ENCODE peak calls at places on chromosomes 5 and 9, in eight cellular contexts. One of them, this sample, is unnamed.

GRCh38 chr9:125982798-125983406 is 235.7 kb downstream of the PBX3 start:
- DNase-seq in colonic mucosa: no peak
- DNase-seq in upper lobe of right lung: no peak
- DNase-seq in sigmoid colon: peak; percentile 53
- DNase-seq in CD8-positive, alpha-beta memory T cell: no peak
- DNase-seq in WERI-Rb-1: no peak
- DNase-seq in AG04450: no peak
- DNase-seq in left ventricle myocardium inferior: no peak
- DNase-seq in this sample: no peak

GRCh38 chr9:10268500-10269485 is 344.0 kb downstream of the PTPRD start:
- DNase-seq in colonic mucosa: no peak
- DNase-seq in upper lobe of right lung: no peak
- DNase-seq in sigmoid colon: no peak
- DNase-seq in CD8-positive, alpha-beta memory T cell: no peak
- DNase-seq in WERI-Rb-1: peak; percentile 59
- DNase-seq in AG04450: no peak
- DNase-seq in left ventricle myocardium inferior: no peak
- DNase-seq in this sample: no peak

GRCh38 chr5:66987126-66987525 is 209.5 kb downstream of the CD180 start:
- DNase-seq in colonic mucosa: no peak
- DNase-seq in upper lobe of right lung: no peak
- DNase-seq in sigmoid colon: no peak
- DNase-seq in CD8-positive, alpha-beta memory T cell: no peak
- DNase-seq in WERI-Rb-1: no peak
- DNase-seq in AG04450: no peak
- DNase-seq in left ventricle myocardium inferior: no peak
- DNase-seq in this sample: no peak

GRCh38 chr9:119009253-119009652 is 360.0 kb downstream of the BRINP1 start:
- DNase-seq in colonic mucosa: no peak
- DNase-seq in upper lobe of right lung: no peak
- DNase-seq in sigmoid colon: no peak
- DNase-seq in CD8-positive, alpha-beta memory T cell: no peak
- DNase-seq in WERI-Rb-1: no peak
- DNase-seq in AG04450: no peak
- DNase-seq in left ventricle myocardium inferior: no peak
- DNase-seq in this sample: no peak

GRCh38 chr9:134491856-134492255 is 149.7 kb upstream of the COL5A1 start:
- DNase-seq in colonic mucosa: no peak
- DNase-seq in upper lobe of right lung: peak; percentile 49
- DNase-seq in sigmoid colon: peak; percentile 56
- DNase-seq in CD8-positive, alpha-beta memory T cell: no peak
- DNase-seq in WERI-Rb-1: no peak
- DNase-seq in AG04450: no peak
- DNase-seq in left ventricle myocardium inferior: no peak
- DNase-seq in this sample: no peak

GRCh38 chr5:135246923-135247795 is 151.9 kb downstream of the MACROH2A1 start:
- DNase-seq in colonic mucosa: peak; percentile 17
- DNase-seq in upper lobe of right lung: peak; percentile 63
- DNase-seq in sigmoid colon: peak; percentile 64
- DNase-seq in CD8-positive, alpha-beta memory T cell: no peak
- DNase-seq in WERI-Rb-1: peak; percentile 50
- DNase-seq in AG04450: peak; percentile 76
- DNase-seq in left ventricle myocardium inferior: no peak
- DNase-seq in this sample: no peak

GRCh38 chr9:84710701-84711397 is 41.3 kb downstream of the NTRK2 start:
- DNase-seq in colonic mucosa: no peak
- DNase-seq in upper lobe of right lung: no peak
- DNase-seq in sigmoid colon: no peak
- DNase-seq in CD8-positive, alpha-beta memory T cell: no peak
- DNase-seq in WERI-Rb-1: no peak
- DNase-seq in AG04450: no peak
- DNase-seq in left ventricle myocardium inferior: peak; percentile 25
- DNase-seq in this sample: no peak

GRCh38 chr5:24363789-24364534 is 280.8 kb downstream of the CDH10 start:
- DNase-seq in colonic mucosa: no peak
- DNase-seq in upper lobe of right lung: no peak
- DNase-seq in sigmoid colon: no peak
- DNase-seq in CD8-positive, alpha-beta memory T cell: no peak
- DNase-seq in WERI-Rb-1: no peak
- DNase-seq in AG04450: no peak
- DNase-seq in left ventricle myocardium inferior: no peak
- DNase-seq in this sample: no peak

GRCh38 chr5:21862986-21863385 is 990.2 kb downstream of the CDH12 start:
- DNase-seq in colonic mucosa: no peak
- DNase-seq in upper lobe of right lung: no peak
- DNase-seq in sigmoid colon: no peak
- DNase-seq in CD8-positive, alpha-beta memory T cell: no peak
- DNase-seq in WERI-Rb-1: no peak
- DNase-seq in AG04450: no peak
- DNase-seq in left ventricle myocardium inferior: no peak
- DNase-seq in this sample: no peak

GRCh38 chr5:150278916-150279315 is 10.7 kb downstream of the CAMK2A start:
- DNase-seq in colonic mucosa: no peak
- DNase-seq in upper lobe of right lung: no peak
- DNase-seq in sigmoid colon: no peak
- DNase-seq in CD8-positive, alpha-beta memory T cell: no peak
- DNase-seq in WERI-Rb-1: no peak
- DNase-seq in AG04450: peak; percentile 74
- DNase-seq in left ventricle myocardium inferior: no peak
- DNase-seq in this sample: no peak

DNA sequence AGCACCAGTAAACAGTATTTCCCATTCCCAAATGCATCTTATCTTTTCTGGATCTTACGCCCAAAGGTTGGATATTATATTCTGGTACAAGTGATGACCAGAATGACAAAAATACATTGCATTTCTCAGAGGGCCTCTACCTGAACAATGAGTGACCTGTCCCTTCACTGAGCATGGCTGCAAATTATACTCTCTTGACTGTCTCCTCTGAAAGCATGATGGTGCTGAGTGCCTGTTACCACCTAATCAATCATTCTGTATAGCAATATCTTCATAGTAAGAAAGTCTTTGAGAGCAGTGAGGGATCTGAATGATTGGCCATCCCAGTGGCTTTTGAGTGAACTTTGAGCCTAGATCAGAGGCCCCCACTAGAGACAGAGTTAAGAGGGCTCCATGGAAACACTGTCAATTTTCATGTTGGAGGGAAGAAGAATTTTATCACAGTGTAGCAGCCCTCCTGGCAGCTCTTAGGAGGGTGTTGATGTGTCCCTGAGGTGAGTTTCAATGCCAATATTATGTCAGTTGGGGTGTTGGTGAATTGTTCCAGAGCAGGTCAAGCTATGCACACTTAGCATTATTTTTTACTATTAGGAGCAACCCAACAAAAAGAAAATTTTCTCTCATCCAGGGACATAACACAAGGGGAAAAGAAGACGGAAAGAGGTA is 171.7 kb downstream of the MARCHF11 start:
- DNase-seq in colonic mucosa: no peak
- DNase-seq in upper lobe of right lung: no peak
- DNase-seq in sigmoid colon: no peak
- DNase-seq in CD8-positive, alpha-beta memory T cell: no peak
- DNase-seq in WERI-Rb-1: no peak
- DNase-seq in AG04450: no peak
- DNase-seq in left ventricle myocardium inferior: no peak
- DNase-seq in this sample: no peak
- H3K9me3 ChIP-seq in colonic mucosa: no peaks in the 10 kb centered on the region
- H3K9me3 ChIP-seq in upper lobe of right lung: peaks cover 8% of the 10 kb centered on the region
- H3K9me3 ChIP-seq in sigmoid colon: no peaks in the 10 kb centered on the region
- H3K9me3 ChIP-seq in CD8-positive, alpha-beta memory T cell: peaks cover 4% of the 10 kb centered on the region
- H3K9me3 ChIP-seq in WERI-Rb-1: peaks cover 11% of the 10 kb centered on the region
- H3K9me3 ChIP-seq in AG04450: no peaks in the 10 kb centered on the region
- H3K9me3 ChIP-seq in left ventricle myocardium inferior: peaks cover 25% of the 10 kb centered on the region
- H3K9me3 ChIP-seq in this sample: no peaks in the 10 kb centered on the region

GRCh38 chr5:140767444-140767843 is 18.5 kb upstream of the PCDHA1 start:
- DNase-seq in colonic mucosa: no peak
- DNase-seq in upper lobe of right lung: no peak
- DNase-seq in sigmoid colon: no peak
- DNase-seq in CD8-positive, alpha-beta memory T cell: no peak
- DNase-seq in WERI-Rb-1: no peak
- DNase-seq in AG04450: no peak
- DNase-seq in left ventricle myocardium inferior: no peak
- DNase-seq in this sample: no peak
- H3K9me3 ChIP-seq in colonic mucosa: peaks cover 16% of the 10 kb centered on the region
- H3K9me3 ChIP-seq in upper lobe of right lung: peaks cover 89% of the 10 kb centered on the region
- H3K9me3 ChIP-seq in sigmoid colon: peaks cover 54% of the 10 kb centered on the region
- H3K9me3 ChIP-seq in CD8-positive, alpha-beta memory T cell: peaks cover 37% of the 10 kb centered on the region
- H3K9me3 ChIP-seq in WERI-Rb-1: peaks cover 43% of the 10 kb centered on the region
- H3K9me3 ChIP-seq in AG04450: peaks cover 30% of the 10 kb centered on the region
- H3K9me3 ChIP-seq in left ventricle myocardium inferior: peaks cover 100% of the 10 kb centered on the region
- H3K9me3 ChIP-seq in this sample: peaks cover 41% of the 10 kb centered on the region

GRCh38 chr9:79765466-79765865 is 193.7 kb downstream of the TLE4 start:
- DNase-seq in colonic mucosa: no peak
- DNase-seq in upper lobe of right lung: no peak
- DNase-seq in sigmoid colon: no peak
- DNase-seq in CD8-positive, alpha-beta memory T cell: no peak
- DNase-seq in WERI-Rb-1: no peak
- DNase-seq in AG04450: no peak
- DNase-seq in left ventricle myocardium inferior: no peak
- DNase-seq in this sample: no peak

GRCh38 chr9:79766091-79766490 is 194.3 kb downstream of the TLE4 start:
- DNase-seq in colonic mucosa: no peak
- DNase-seq in upper lobe of right lung: no peak
- DNase-seq in sigmoid colon: no peak
- DNase-seq in CD8-positive, alpha-beta memory T cell: no peak
- DNase-seq in WERI-Rb-1: peak; percentile 13
- DNase-seq in AG04450: no peak
- DNase-seq in left ventricle myocardium inferior: no peak
- DNase-seq in this sample: no peak

GRCh38 chr9:79769476-79770275 is 197.9 kb downstream of the TLE4 start:
- DNase-seq in colonic mucosa: no peak
- DNase-seq in upper lobe of right lung: no peak
- DNase-seq in sigmoid colon: no peak
- DNase-seq in CD8-positive, alpha-beta memory T cell: no peak
- DNase-seq in WERI-Rb-1: no peak
- DNase-seq in AG04450: no peak
- DNase-seq in left ventricle myocardium inferior: no peak
- DNase-seq in this sample: no peak

GRCh38 chr9:79764377-79764776 is 192.6 kb downstream of the TLE4 start:
- DNase-seq in colonic mucosa: peak; percentile 30
- DNase-seq in upper lobe of right lung: no peak
- DNase-seq in sigmoid colon: peak; percentile 76
- DNase-seq in CD8-positive, alpha-beta memory T cell: no peak
- DNase-seq in WERI-Rb-1: no peak
- DNase-seq in AG04450: peak; percentile 83
- DNase-seq in left ventricle myocardium inferior: no peak
- DNase-seq in this sample: no peak

DNA sequence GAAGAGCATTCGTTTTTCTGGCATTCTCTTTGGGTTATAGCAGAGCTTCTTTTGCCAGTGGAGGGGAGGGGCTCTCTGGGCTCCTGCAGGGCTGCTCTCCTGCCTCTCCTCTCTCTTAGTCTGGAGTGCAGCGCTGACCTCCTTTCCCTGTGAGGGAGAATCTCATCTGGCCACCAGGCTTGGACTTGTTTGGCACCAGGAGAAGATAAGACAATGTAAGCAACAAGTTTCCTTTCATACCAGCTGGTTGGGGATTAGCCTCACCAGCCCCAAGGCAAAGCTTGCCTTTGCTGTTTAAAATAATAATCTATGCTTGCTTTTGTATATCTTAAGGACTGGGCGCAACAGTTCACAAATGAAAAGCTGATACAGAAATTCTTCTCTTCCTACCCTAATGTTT is 196.4 kb downstream of the TLE4 start:
- DNase-seq in colonic mucosa: no peak
- DNase-seq in upper lobe of right lung: no peak
- DNase-seq in sigmoid colon: no peak
- DNase-seq in CD8-positive, alpha-beta memory T cell: no peak
- DNase-seq in WERI-Rb-1: peak; percentile 62
- DNase-seq in AG04450: peak; percentile 37
- DNase-seq in left ventricle myocardium inferior: no peak
- DNase-seq in this sample: no peak
- H3K9me3 ChIP-seq in colonic mucosa: no peaks in the 10 kb centered on the region
- H3K9me3 ChIP-seq in upper lobe of right lung: no peaks in the 10 kb centered on the region
- H3K9me3 ChIP-seq in sigmoid colon: no peaks in the 10 kb centered on the region
- H3K9me3 ChIP-seq in CD8-positive, alpha-beta memory T cell: no peaks in the 10 kb centered on the region
- H3K9me3 ChIP-seq in WERI-Rb-1: no peaks in the 10 kb centered on the region
- H3K9me3 ChIP-seq in AG04450: no peaks in the 10 kb centered on the region
- H3K9me3 ChIP-seq in left ventricle myocardium inferior: no peaks in the 10 kb centered on the region
- H3K9me3 ChIP-seq in this sample: no peaks in the 10 kb centered on the region

GRCh38 chr5:141437208-141437607 is 6.9 kb downstream of the PCDHGA12 start:
- DNase-seq in colonic mucosa: no peak
- DNase-seq in upper lobe of right lung: no peak
- DNase-seq in sigmoid colon: no peak
- DNase-seq in CD8-positive, alpha-beta memory T cell: no peak
- DNase-seq in WERI-Rb-1: no peak
- DNase-seq in AG04450: no peak
- DNase-seq in left ventricle myocardium inferior: no peak
- DNase-seq in this sample: no peak
- H3K9me3 ChIP-seq in colonic mucosa: no peaks in the 10 kb centered on the region
- H3K9me3 ChIP-seq in upper lobe of right lung: peaks cover 12% of the 10 kb centered on the region
- H3K9me3 ChIP-seq in sigmoid colon: peaks cover 60% of the 10 kb centered on the region
- H3K9me3 ChIP-seq in CD8-positive, alpha-beta memory T cell: no peaks in the 10 kb centered on the region
- H3K9me3 ChIP-seq in WERI-Rb-1: no peaks in the 10 kb centered on the region
- H3K9me3 ChIP-seq in AG04450: peaks cover 34% of the 10 kb centered on the region
- H3K9me3 ChIP-seq in left ventricle myocardium inferior: peaks cover 95% of the 10 kb centered on the region
- H3K9me3 ChIP-seq in this sample: no peaks in the 10 kb centered on the region

GRCh38 chr5:2391021-2391420 is 360.5 kb downstream of the IRX2 start:
- DNase-seq in colonic mucosa: no peak
- DNase-seq in upper lobe of right lung: no peak
- DNase-seq in sigmoid colon: no peak
- DNase-seq in CD8-positive, alpha-beta memory T cell: no peak
- DNase-seq in WERI-Rb-1: no peak
- DNase-seq in AG04450: no peak
- DNase-seq in left ventricle myocardium inferior: no peak
- DNase-seq in this sample: no peak

GRCh38 chr5:2388005-2388361 is 363.5 kb downstream of the IRX2 start:
- DNase-seq in colonic mucosa: no peak
- DNase-seq in upper lobe of right lung: no peak
- DNase-seq in sigmoid colon: no peak
- DNase-seq in CD8-positive, alpha-beta memory T cell: no peak
- DNase-seq in WERI-Rb-1: peak; percentile 15
- DNase-seq in AG04450: no peak
- DNase-seq in left ventricle myocardium inferior: no peak
- DNase-seq in this sample: no peak

GRCh38 chr5:2383678-2384025 is 367.8 kb downstream of the IRX2 start:
- DNase-seq in colonic mucosa: no peak
- DNase-seq in upper lobe of right lung: no peak
- DNase-seq in sigmoid colon: no peak
- DNase-seq in CD8-positive, alpha-beta memory T cell: no peak
- DNase-seq in WERI-Rb-1: no peak
- DNase-seq in AG04450: no peak
- DNase-seq in left ventricle myocardium inferior: no peak
- DNase-seq in this sample: no peak

GRCh38 chr5:2391566-2391965 is 359.9 kb downstream of the IRX2 start:
- DNase-seq in colonic mucosa: no peak
- DNase-seq in upper lobe of right lung: peak; percentile 44
- DNase-seq in sigmoid colon: no peak
- DNase-seq in CD8-positive, alpha-beta memory T cell: no peak
- DNase-seq in WERI-Rb-1: no peak
- DNase-seq in AG04450: no peak
- DNase-seq in left ventricle myocardium inferior: no peak
- DNase-seq in this sample: no peak

GRCh38 chr5:2387224-2388004 is 364.1 kb downstream of the IRX2 start:
- DNase-seq in colonic mucosa: no peak
- DNase-seq in upper lobe of right lung: no peak
- DNase-seq in sigmoid colon: no peak
- DNase-seq in CD8-positive, alpha-beta memory T cell: no peak
- DNase-seq in WERI-Rb-1: no peak
- DNase-seq in AG04450: no peak
- DNase-seq in left ventricle myocardium inferior: no peak
- DNase-seq in this sample: no peak
- H3K9me3 ChIP-seq in colonic mucosa: no peaks in the 10 kb centered on the region
- H3K9me3 ChIP-seq in upper lobe of right lung: no peaks in the 10 kb centered on the region
- H3K9me3 ChIP-seq in sigmoid colon: no peaks in the 10 kb centered on the region
- H3K9me3 ChIP-seq in CD8-positive, alpha-beta memory T cell: no peaks in the 10 kb centered on the region
- H3K9me3 ChIP-seq in WERI-Rb-1: no peaks in the 10 kb centered on the region
- H3K9me3 ChIP-seq in AG04450: peaks cover 74% of the 10 kb centered on the region
- H3K9me3 ChIP-seq in left ventricle myocardium inferior: no peaks in the 10 kb centered on the region
- H3K9me3 ChIP-seq in this sample: no peaks in the 10 kb centered on the region